ENCODE peak calls at places on chromosome 5, in six cellular contexts. C is IMR-90, W is neuronal stem cell, I is trophoblast cell, R is H9, H is H1. B is an unnamed sample.

GRCh38 chr5:76083555-76084495 is 642 bp downstream of the SV2C start:
- DNase-seq in C (no peak), R (peak), W (peak), I (no peak), H (no peak), B (no peak)

GRCh38 chr5:55418994-55419991 is 111.5 kb downstream of the MTREX start:
- DNase-seq in C (peak), H (no peak), R (no peak), I (no peak), W (no peak), B (peak)

GRCh38 chr5:157748740-157749461 is 5.4 kb downstream of the LSM11 start:
- DNase-seq in I (no peak), C (peak), R (no peak), H (no peak), W (no peak), B (peak)

GRCh38 chr5:67417839-67418238 is 221.2 kb upstream of the CD180 start:
- DNase-seq in H (no peak), W (no peak), I (no peak), C (no peak), R (no peak), B (no peak)

GRCh38 chr5:179242676-179243075 is 102.6 kb downstream of the ADAMTS2 start:
- DNase-seq in R (peak), I (no peak), H (no peak), W (no peak), C (no peak), B (no peak)

GRCh38 chr5:140556438-140556837 is 835 bp downstream of the SRA1 start:
- DNase-seq in R (no peak), I (no peak), H (no peak), C (peak), W (no peak), B (peak)

GRCh38 chr5:153569036-153569435 is 78.6 kb downstream of the GRIA1 start:
- DNase-seq in W (no peak), R (no peak), C (peak), H (no peak), I (no peak), B (no peak)

GRCh38 chr5:143470120-143470519 is 66.6 kb upstream of the NR3C1 start:
- DNase-seq in H (no peak), R (no peak), I (no peak), W (no peak), C (peak), B (no peak)

GRCh38 chr5:148807845-148808244 is 18.6 kb upstream of the ADRB2 start:
- DNase-seq in I (no peak), H (no peak), R (no peak), W (no peak), C (no peak), B (peak)

GRCh38 chr5:123289210-123289609 is 134.0 kb downstream of the CEP120 start:
- DNase-seq in W (no peak), C (no peak), I (no peak), R (no peak), H (no peak), B (no peak)

GRCh38 chr5:93162201-93162654 is 418.8 kb downstream of the NR2F1-AS1 start:
- DNase-seq in R (no peak), H (no peak), I (no peak), C (no peak), W (peak), B (peak)

GRCh38 chr5:180915924-180916323 is 17.0 kb downstream of the BTNL8 start:
- DNase-seq in W (no peak), H (no peak), R (no peak), I (no peak), C (no peak), B (no peak)

GRCh38 chr5:159208508-159209437 is 580 bp downstream of the RNF145 start:
- DNase-seq in I (peak), H (no peak), C (peak), R (peak), W (peak), B (peak)

GRCh38 chr5:144032375-144032774 is 138.1 kb downstream of the YIPF5 start:
- DNase-seq in R (no peak), W (no peak), I (no peak), H (no peak), C (no peak), B (no peak)

GRCh38 chr5:124927735-124928134 is 181.3 kb upstream of the ZNF608 start:
- DNase-seq in C (peak), H (no peak), R (no peak), W (no peak), I (no peak), B (peak)

DNA sequence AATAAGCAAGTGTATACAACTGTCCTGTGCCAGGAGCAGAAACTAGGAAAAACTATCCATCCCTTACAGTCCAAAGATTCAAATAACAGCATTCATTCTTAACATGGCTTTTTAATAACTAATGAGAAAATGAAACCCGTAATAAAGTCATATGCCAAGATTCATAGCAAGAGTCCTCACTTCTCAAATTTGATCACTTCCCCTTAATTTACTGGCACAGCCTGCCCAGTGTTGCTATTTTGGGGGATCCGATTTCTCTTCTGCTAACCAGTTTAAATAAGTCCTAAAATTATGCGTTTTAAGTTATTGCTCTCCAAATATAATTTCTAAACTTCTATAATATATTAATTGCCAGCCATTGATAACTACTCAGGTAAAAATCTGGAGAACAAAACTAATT is 177.0 kb upstream of the PTGER4 start:
- DNase-seq in C (no peak), I (no peak), W (no peak), H (no peak), R (no peak), B (no peak)
- H3K4ac ChIP-seq in C (no peak), I (no peak), W (no peak), H (no peak), R (no peak), B (no peak)

GRCh38 chr5:177130211-177131018 is 3.2 kb upstream of the NSD1 start:
- DNase-seq in H (no peak), R (no peak), I (no peak), W (no peak), C (peak), B (peak)
- H2AK5ac ChIP-seq in H (peak), R (no peak), I (no peak), W (peak), C (peak), B (peak)

DNA sequence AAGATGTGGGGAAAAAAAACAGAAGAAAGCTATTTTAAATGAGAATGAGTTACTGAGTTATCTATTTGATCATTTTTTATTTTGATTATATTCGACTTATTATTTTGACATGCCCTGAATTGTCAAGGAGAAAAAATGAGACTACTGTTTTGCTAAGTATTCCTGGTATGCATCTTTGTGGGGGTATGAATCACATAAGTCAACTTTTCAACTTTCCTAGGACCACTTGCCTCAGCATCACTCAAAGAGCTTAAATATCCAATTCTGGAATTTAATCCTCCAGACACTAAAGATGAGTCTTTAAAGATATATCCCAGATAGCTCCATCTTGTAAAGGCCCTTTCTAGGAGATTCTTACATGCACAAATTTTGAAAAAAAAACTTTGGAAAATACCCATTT is 17.4 kb upstream of the SPDL1 start:
- DNase-seq in H (no peak), C (no peak), R (no peak), I (no peak), W (no peak), B (no peak)
- H3K14ac ChIP-seq in H (no peak), C (no peak), R (no peak), I (no peak), W (no peak), B (no peak)

GRCh38 chr5:74538206-74538661 is 102.3 kb downstream of the ENC1 start:
- DNase-seq in C (peak), W (no peak), R (no peak), I (peak), H (no peak), B (peak)
- H3K4ac ChIP-seq in C (peak), W (no peak), R (no peak), I (no peak), H (no peak), B (peak)

GRCh38 chr5:174720066-174720611 is 4.2 kb upstream of the MSX2 start:
- DNase-seq in R (peak), C (no peak), I (no peak), H (no peak), W (no peak), B (no peak)

GRCh38 chr5:174720612-174721521 is 3.5 kb upstream of the MSX2 start:
- DNase-seq in R (peak), C (no peak), I (peak), W (no peak), H (no peak), B (no peak)

GRCh38 chr5:174723315-174723978 is 935 bp upstream of the MSX2 start:
- DNase-seq in H (no peak), W (no peak), R (no peak), I (no peak), C (no peak), B (no peak)

GRCh38 chr5:174722500-174722899 is 1.9 kb upstream of the MSX2 start:
- DNase-seq in R (no peak), C (no peak), H (no peak), I (no peak), W (no peak), B (no peak)

DNA sequence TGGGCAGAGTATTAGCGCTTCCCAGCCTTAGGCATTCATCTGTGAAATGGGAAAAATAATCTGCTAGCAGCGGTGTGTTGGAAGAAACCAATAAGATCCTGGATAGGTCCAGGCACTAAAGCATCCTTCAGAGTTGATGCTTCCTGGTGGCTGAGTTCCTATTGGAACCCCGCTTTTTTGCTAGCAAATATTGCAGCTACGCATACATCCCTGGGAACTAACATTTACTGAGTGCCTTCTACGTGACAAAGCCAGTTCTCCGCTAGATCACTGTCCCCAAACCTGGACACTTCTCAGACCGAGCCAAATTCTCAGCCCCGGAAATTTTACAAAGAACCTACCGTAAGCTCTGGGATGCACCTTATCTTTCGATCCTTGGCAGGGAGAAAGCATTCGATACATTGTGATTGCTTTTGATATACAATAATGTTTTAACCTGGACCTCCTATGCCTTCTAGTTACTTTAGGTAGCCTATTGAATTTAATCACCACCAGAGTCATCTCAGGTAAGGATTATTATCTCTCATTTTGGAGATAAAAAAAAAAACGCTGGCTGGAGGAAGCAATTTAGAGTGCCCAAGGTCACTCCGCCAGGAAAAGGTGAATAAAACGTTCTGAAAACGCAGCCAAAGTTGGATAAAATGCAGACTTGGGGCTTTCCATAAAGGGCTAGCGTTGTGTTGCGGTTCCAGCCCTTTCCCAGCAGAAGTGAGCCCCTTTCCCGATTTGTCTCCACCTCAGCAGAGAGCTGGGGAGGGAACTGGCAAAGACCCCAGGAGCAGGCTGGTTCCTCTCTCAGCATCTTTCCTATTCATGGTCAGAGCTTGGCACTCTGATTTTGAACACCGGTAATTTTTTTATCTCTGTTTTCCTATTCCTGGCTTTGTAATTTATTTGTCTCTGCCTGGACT is 2.6 kb upstream of the MSX2 start:
- DNase-seq in W (no peak), C (no peak), H (no peak), R (no peak), I (no peak), B (no peak)
- H2AK5ac ChIP-seq in W (no peak), C (no peak), H (no peak), R (no peak), I (peak), B (no peak)

GRCh38 chr5:28544501-28544900 is 1506.1 kb upstream of the CDH9 start:
- DNase-seq in W (no peak), C (no peak), I (no peak), H (no peak), R (no peak), B (no peak)
- H3K14ac ChIP-seq in W (no peak), C (no peak), I (no peak), H (no peak), R (no peak), B (no peak)

DNA sequence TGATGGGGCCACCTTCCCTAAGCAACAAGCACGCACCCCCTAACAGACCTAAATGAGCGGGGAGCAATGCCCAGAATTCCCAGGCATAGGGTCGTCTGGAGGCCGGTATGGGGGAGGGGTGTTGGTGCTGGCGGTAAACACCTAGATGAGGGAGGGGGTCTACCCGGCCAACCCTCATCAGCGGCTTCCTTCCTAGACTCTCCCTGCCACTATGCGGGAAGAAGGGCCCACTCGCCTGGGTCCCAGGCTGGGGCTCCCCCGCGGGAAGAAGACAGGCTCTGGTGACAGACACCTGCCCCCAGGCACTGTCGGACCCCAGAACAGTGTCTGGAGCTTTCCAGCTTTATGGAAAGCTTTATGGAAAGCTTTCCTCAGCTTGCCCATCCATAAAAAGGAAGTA is 519.0 kb upstream of the SEMA6A start:
- DNase-seq in W (no peak), H (no peak), C (no peak), R (no peak), I (no peak), B (no peak)
- H3K4ac ChIP-seq in W (no peak), H (no peak), C (no peak), R (no peak), I (no peak), B (no peak)

GRCh38 chr5:145768863-145769262 is 66.3 kb downstream of the PRELID2 start:
- DNase-seq in I (no peak), W (no peak), C (no peak), R (no peak), H (no peak), B (no peak)
- H2AK5ac ChIP-seq in I (no peak), W (no peak), C (no peak), R (no peak), H (no peak), B (no peak)

DNA sequence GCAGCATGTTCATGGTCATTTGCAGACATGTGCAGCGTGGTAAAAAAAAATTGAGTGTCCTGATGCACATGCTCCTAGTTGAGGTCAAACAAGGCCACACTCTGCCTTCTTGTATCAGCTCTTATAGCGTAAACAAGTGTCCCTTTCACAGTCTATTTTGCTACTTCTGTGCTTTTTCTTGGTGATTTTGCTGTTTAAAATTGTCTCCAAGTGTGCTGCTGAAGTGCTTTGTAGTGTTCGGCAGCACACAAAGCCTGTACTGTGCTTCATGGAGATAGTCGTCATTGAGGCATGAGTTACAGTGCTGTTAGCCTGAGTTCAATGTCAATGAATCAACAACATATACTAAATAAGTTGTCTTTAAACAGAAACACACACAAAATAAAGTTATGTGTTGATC is 690.4 kb upstream of the MEF2C start:
- DNase-seq in C (no peak), R (no peak), W (no peak), I (no peak), H (no peak), B (peak)
- H3K14ac ChIP-seq in C (no peak), R (no peak), W (no peak), I (no peak), H (no peak), B (no peak)

DNA sequence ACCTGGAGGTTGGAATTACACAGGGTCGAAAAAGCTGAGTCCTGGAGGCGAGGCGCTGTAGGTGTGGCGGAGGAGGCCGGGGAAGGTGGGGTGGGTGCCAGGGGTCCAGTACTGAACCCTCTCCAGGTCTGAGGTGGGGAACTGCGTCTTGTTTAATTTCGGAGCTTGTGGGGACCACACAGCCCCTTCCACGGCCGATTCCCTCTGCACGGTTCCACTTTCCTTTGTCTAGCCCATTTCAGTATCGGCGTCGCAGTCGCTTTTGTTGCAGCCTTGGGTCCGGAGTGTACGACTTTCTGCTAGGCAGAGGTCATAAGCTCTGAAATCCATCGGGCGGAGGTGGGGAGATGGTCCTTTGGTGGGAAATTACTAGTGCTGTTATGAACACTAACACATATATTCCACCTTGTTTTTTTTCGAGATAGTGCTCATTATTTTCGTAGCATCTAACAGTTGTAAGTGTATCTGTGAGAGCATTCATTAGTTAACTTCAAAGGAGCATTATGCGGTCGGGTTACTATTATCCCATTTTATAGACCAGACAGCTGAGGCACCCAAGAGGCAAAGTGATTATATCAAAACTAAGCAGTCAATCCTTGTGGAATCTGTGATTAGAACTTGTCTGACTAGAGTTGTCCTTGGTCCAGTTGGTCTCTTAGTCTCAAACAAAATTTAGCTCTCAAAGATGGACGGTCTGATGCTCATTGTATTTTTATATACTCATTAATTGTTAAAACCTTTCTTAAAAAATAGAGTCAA is 737 bp downstream of the RNF180 start:
- DNase-seq in W (peak), R (no peak), I (no peak), H (no peak), C (no peak), B (peak)
- H3K4ac ChIP-seq in W (no peak), R (no peak), I (no peak), H (no peak), C (no peak), B (no peak)

B was measured in mesenchymal stem cell.